ENCODE peak calls at places on chromosome 15, in six cellular contexts. S, Z, K, A, B and W are unnamed samples.

GRCh38 chr15:64288577-64288976 is 67.4 kb downstream of the CSNK1G1 start:
- DNase-seq in B (peak), A (no peak), Z (no peak), K (no peak), S (no peak), W (peak)

GRCh38 chr15:58213587-58214360 is 75.6 kb downstream of the AQP9 start:
- DNase-seq in A (no peak), Z (no peak), S (no peak), B (no peak), K (no peak), W (no peak)

GRCh38 chr15:85314653-85315052 is 65.8 kb upstream of the AKAP13 start:
- DNase-seq in S (no peak), B (no peak), K (no peak), A (no peak), Z (no peak), W (peak)

GRCh38 chr15:44663410-44664272 is at the start of gene SPG11:
- DNase-seq in S (peak), B (peak), A (peak), Z (peak), K (peak), W (peak)

GRCh38 chr15:67444100-67444499 is 76.8 kb upstream of the C15orf61 start:
- DNase-seq in S (no peak), K (no peak), B (no peak), Z (no peak), A (no peak), W (peak)

GRCh38 chr15:95470997-95471692 is 859.4 kb upstream of the NR2F2 start:
- DNase-seq in A (no peak), B (no peak), S (no peak), Z (no peak), K (no peak), W (peak)

GRCh38 chr15:57866149-57866736 is 159.7 kb downstream of the POLR2M start:
- DNase-seq in A (peak), S (peak), B (peak), Z (peak), K (no peak), W (peak)

GRCh38 chr15:81296673-81297072 is 27.3 kb downstream of the STARD5 start:
- DNase-seq in A (peak), B (peak), Z (peak), S (peak), K (peak), W (no peak)

GRCh38 chr15:97976129-97976528 is 15.6 kb downstream of the ARRDC4 start:
- DNase-seq in K (no peak), Z (no peak), B (no peak), A (no peak), S (no peak), W (no peak)

GRCh38 chr15:85618956-85619491 is 175.7 kb downstream of the KLHL25 start:
- DNase-seq in A (peak), Z (no peak), S (peak), K (peak), B (peak), W (peak)